ENCODE peak calls at places on chromosomes 12 and 14, in eight cellular contexts. One of them, this sample, is unnamed.

GRCh38 chr12:28409892-28410291 is 219.6 kb downstream of the CCDC91 start:
- DNase-seq in AG10803: peak; percentile 32
- DNase-seq in RPMI8226: no peak
- DNase-seq in cardiac fibroblast: peak; percentile 66
- DNase-seq in colonic mucosa: no peak
- DNase-seq in natural killer cell: no peak
- DNase-seq in left cardiac atrium: no peak
- DNase-seq in GM12865: no peak
- DNase-seq in this sample: no peak

GRCh38 chr14:74875941-74876913 is at the start of gene PROX2:
- DNase-seq in colonic mucosa: no peak
- DNase-seq in RPMI8226: no peak
- DNase-seq in natural killer cell: peak; percentile 39
- DNase-seq in AG10803: peak; percentile 69
- DNase-seq in left cardiac atrium: no peak
- DNase-seq in GM12865: no peak
- DNase-seq in cardiac fibroblast: no peak
- DNase-seq in this sample: peak; percentile 51

GRCh38 chr14:72646861-72647528 is 246.9 kb downstream of the DPF3 start:
- DNase-seq in RPMI8226: no peak
- DNase-seq in colonic mucosa: no peak
- DNase-seq in GM12865: no peak
- DNase-seq in cardiac fibroblast: peak; percentile 86
- DNase-seq in natural killer cell: no peak
- DNase-seq in left cardiac atrium: no peak
- DNase-seq in AG10803: peak; percentile 35
- DNase-seq in this sample: no peak

GRCh38 chr12:10101648-10102220 is 2.9 kb upstream of the CLEC1A start:
- DNase-seq in colonic mucosa: no peak
- DNase-seq in AG10803: no peak
- DNase-seq in cardiac fibroblast: no peak
- DNase-seq in left cardiac atrium: no peak
- DNase-seq in GM12865: no peak
- DNase-seq in RPMI8226: no peak
- DNase-seq in natural killer cell: no peak
- DNase-seq in this sample: no peak

GRCh38 chr14:81176224-81176623 is 44.5 kb downstream of the GTF2A1 start:
- DNase-seq in AG10803: no peak
- DNase-seq in natural killer cell: no peak
- DNase-seq in left cardiac atrium: peak; percentile 49
- DNase-seq in colonic mucosa: no peak
- DNase-seq in cardiac fibroblast: no peak
- DNase-seq in GM12865: no peak
- DNase-seq in RPMI8226: peak; percentile 66
- DNase-seq in this sample: peak; percentile 12

GRCh38 chr14:96752594-96752993 is 44.6 kb upstream of the VRK1 start:
- DNase-seq in left cardiac atrium: no peak
- DNase-seq in colonic mucosa: no peak
- DNase-seq in RPMI8226: no peak
- DNase-seq in AG10803: peak; percentile 43
- DNase-seq in cardiac fibroblast: no peak
- DNase-seq in natural killer cell: no peak
- DNase-seq in GM12865: no peak
- DNase-seq in this sample: no peak

GRCh38 chr12:109879332-109880048 is 851 bp downstream of the GLTP start:
- DNase-seq in natural killer cell: no peak
- DNase-seq in cardiac fibroblast: no peak
- DNase-seq in GM12865: no peak
- DNase-seq in left cardiac atrium: no peak
- DNase-seq in RPMI8226: no peak
- DNase-seq in colonic mucosa: no peak
- DNase-seq in AG10803: peak; percentile 34
- DNase-seq in this sample: no peak

GRCh38 chr12:115228434-115228833 is 544.5 kb upstream of the TBX3 start:
- DNase-seq in GM12865: no peak
- DNase-seq in AG10803: no peak
- DNase-seq in left cardiac atrium: no peak
- DNase-seq in colonic mucosa: no peak
- DNase-seq in RPMI8226: no peak
- DNase-seq in natural killer cell: no peak
- DNase-seq in cardiac fibroblast: no peak
- DNase-seq in this sample: no peak

GRCh38 chr14:92798811-92799210 is 4.7 kb downstream of the GOLGA5 start:
- DNase-seq in colonic mucosa: no peak
- DNase-seq in natural killer cell: no peak
- DNase-seq in RPMI8226: no peak
- DNase-seq in left cardiac atrium: no peak
- DNase-seq in GM12865: no peak
- DNase-seq in AG10803: no peak
- DNase-seq in cardiac fibroblast: no peak
- DNase-seq in this sample: no peak

GRCh38 chr14:76456200-76456599 is 80.3 kb downstream of the ESRRB start:
- DNase-seq in colonic mucosa: peak; percentile 41
- DNase-seq in left cardiac atrium: no peak
- DNase-seq in RPMI8226: peak; percentile 47
- DNase-seq in AG10803: peak; percentile 16
- DNase-seq in cardiac fibroblast: peak; percentile 31
- DNase-seq in natural killer cell: no peak
- DNase-seq in GM12865: peak; percentile 57
- DNase-seq in this sample: peak; percentile 49

GRCh38 chr12:3727877-3728632 is 24.9 kb downstream of the CRACR2A start:
- DNase-seq in natural killer cell: peak; percentile 56
- DNase-seq in cardiac fibroblast: peak; percentile 63
- DNase-seq in left cardiac atrium: no peak
- DNase-seq in GM12865: peak; percentile 10
- DNase-seq in RPMI8226: no peak
- DNase-seq in colonic mucosa: no peak
- DNase-seq in AG10803: peak; percentile 71
- DNase-seq in this sample: no peak

GRCh38 chr14:104384776-104385071 is 194.8 kb upstream of the C14orf180 start:
- DNase-seq in RPMI8226: no peak
- DNase-seq in left cardiac atrium: no peak
- DNase-seq in GM12865: no peak
- DNase-seq in colonic mucosa: no peak
- DNase-seq in cardiac fibroblast: no peak
- DNase-seq in natural killer cell: no peak
- DNase-seq in AG10803: no peak
- DNase-seq in this sample: no peak

GRCh38 chr14:31543969-31544799 is 17.0 kb upstream of the NUBPL start:
- DNase-seq in left cardiac atrium: no peak
- DNase-seq in AG10803: no peak
- DNase-seq in GM12865: peak; percentile 37
- DNase-seq in colonic mucosa: no peak
- DNase-seq in natural killer cell: no peak
- DNase-seq in cardiac fibroblast: peak; percentile 26
- DNase-seq in RPMI8226: no peak
- DNase-seq in this sample: peak; percentile 18

GRCh38 chr12:125071456-125071855 is 6.2 kb downstream of the AACS start:
- DNase-seq in RPMI8226: no peak
- DNase-seq in cardiac fibroblast: no peak
- DNase-seq in GM12865: no peak
- DNase-seq in colonic mucosa: no peak
- DNase-seq in left cardiac atrium: no peak
- DNase-seq in natural killer cell: no peak
- DNase-seq in AG10803: no peak
- DNase-seq in this sample: no peak

GRCh38 chr12:29990971-29991370 is 207.2 kb upstream of the TMTC1 start:
- DNase-seq in AG10803: no peak
- DNase-seq in colonic mucosa: no peak
- DNase-seq in GM12865: no peak
- DNase-seq in natural killer cell: no peak
- DNase-seq in RPMI8226: no peak
- DNase-seq in left cardiac atrium: no peak
- DNase-seq in cardiac fibroblast: no peak
- DNase-seq in this sample: no peak

GRCh38 chr14:73720636-73721035 is 6.5 kb upstream of the PNMA1 start:
- DNase-seq in cardiac fibroblast: no peak
- DNase-seq in GM12865: no peak
- DNase-seq in RPMI8226: no peak
- DNase-seq in colonic mucosa: no peak
- DNase-seq in natural killer cell: no peak
- DNase-seq in AG10803: no peak
- DNase-seq in left cardiac atrium: no peak
- DNase-seq in this sample: no peak

GRCh38 chr14:63713765-63714164 is 14.1 kb downstream of the SGPP1 start:
- DNase-seq in RPMI8226: no peak
- DNase-seq in left cardiac atrium: no peak
- DNase-seq in colonic mucosa: no peak
- DNase-seq in natural killer cell: no peak
- DNase-seq in GM12865: no peak
- DNase-seq in AG10803: peak; percentile 74
- DNase-seq in cardiac fibroblast: peak; percentile 40
- DNase-seq in this sample: no peak

GRCh38 chr12:52615208-52615868 is 3.0 kb downstream of the KRT73 start:
- DNase-seq in left cardiac atrium: no peak
- DNase-seq in colonic mucosa: peak; percentile 4
- DNase-seq in AG10803: peak; percentile 27
- DNase-seq in RPMI8226: no peak
- DNase-seq in GM12865: no peak
- DNase-seq in natural killer cell: no peak
- DNase-seq in cardiac fibroblast: no peak
- DNase-seq in this sample: no peak

GRCh38 chr12:76123301-76124212 is 39.1 kb upstream of the NAP1L1 start:
- DNase-seq in RPMI8226: no peak
- DNase-seq in GM12865: no peak
- DNase-seq in colonic mucosa: no peak
- DNase-seq in cardiac fibroblast: peak; percentile 58
- DNase-seq in natural killer cell: no peak
- DNase-seq in AG10803: peak; percentile 60
- DNase-seq in left cardiac atrium: no peak
- DNase-seq in this sample: no peak

GRCh38 chr14:68884031-68885030 is 91.5 kb upstream of the ZFP36L1 start:
- DNase-seq in colonic mucosa: no peak
- DNase-seq in AG10803: peak; percentile 86
- DNase-seq in left cardiac atrium: peak; percentile 64
- DNase-seq in cardiac fibroblast: peak; percentile 89
- DNase-seq in natural killer cell: no peak
- DNase-seq in GM12865: peak; percentile 13
- DNase-seq in RPMI8226: no peak
- DNase-seq in this sample: peak; percentile 22

GRCh38 chr12:40446385-40446784 is 221.6 kb downstream of the LRRK2 start:
- DNase-seq in cardiac fibroblast: peak; percentile 0
- DNase-seq in GM12865: peak; percentile 42
- DNase-seq in AG10803: peak; percentile 6
- DNase-seq in left cardiac atrium: no peak
- DNase-seq in RPMI8226: peak; percentile 19
- DNase-seq in colonic mucosa: no peak
- DNase-seq in natural killer cell: no peak
- DNase-seq in this sample: peak; percentile 47

GRCh38 chr12:23906329-23906728 is 43.1 kb downstream of the SOX5 start:
- DNase-seq in left cardiac atrium: peak; percentile 20
- DNase-seq in natural killer cell: no peak
- DNase-seq in cardiac fibroblast: peak; percentile 38
- DNase-seq in colonic mucosa: no peak
- DNase-seq in AG10803: peak; percentile 20
- DNase-seq in RPMI8226: no peak
- DNase-seq in GM12865: no peak
- DNase-seq in this sample: no peak

GRCh38 chr12:93813972-93814821 is 137.0 kb downstream of the CRADD start:
- DNase-seq in AG10803: peak; percentile 84
- DNase-seq in cardiac fibroblast: peak; percentile 99
- DNase-seq in natural killer cell: no peak
- DNase-seq in GM12865: peak; percentile 28
- DNase-seq in RPMI8226: no peak
- DNase-seq in left cardiac atrium: peak; percentile 81
- DNase-seq in colonic mucosa: peak; percentile 52
- DNase-seq in this sample: no peak

This sample was measured in OCI-LY7.